ENCODE peak calls at places on chromosomes 2 and 18, in four cellular contexts. P, X, W and E are unnamed samples.

GRCh38 chr2:14543284-14543683 is 89.2 kb upstream of the LRATD1 start:
- DNase-seq in P (peak; percentile 54), X (no peak), W (no peak), E (no peak)

GRCh38 chr2:23656597-23656973 is 270.3 kb downstream of the ATAD2B start:
- DNase-seq in P (no peak), X (no peak), W (no peak), E (no peak)

GRCh38 chr2:177740718-177741117 is 331.9 kb downstream of the PDE11A start:
- DNase-seq in P (no peak), X (no peak), W (no peak), E (no peak)

GRCh38 chr2:63667132-63667531 is 78.4 kb downstream of the MDH1 start:
- DNase-seq in P (no peak), X (no peak), W (no peak), E (no peak)

GRCh38 chr2:120587997-120588336 is 147.7 kb upstream of the GLI2 start:
- DNase-seq in P (no peak), X (no peak), W (no peak), E (no peak)

GRCh38 chr2:240143801-240144648 is 3.6 kb upstream of the OTOS start:
- DNase-seq in P (peak; percentile 22), X (peak; percentile 47), W (no peak), E (peak; percentile 65)

GRCh38 chr18:30709598-30709997 is 332.9 kb downstream of the DSC3 start:
- DNase-seq in P (no peak), X (no peak), W (no peak), E (no peak)

GRCh38 chr2:9843229-9844035 is at the start of gene TAF1B:
- DNase-seq in P (peak; percentile 88), X (peak; percentile 89), W (peak; percentile 55), E (peak; percentile 51)

GRCh38 chr2:207993141-207993763 is 32.1 kb downstream of the PLEKHM3 start:
- DNase-seq in P (peak; percentile 77), X (no peak), W (no peak), E (no peak)

GRCh38 chr2:75632091-75632704 is 14.4 kb upstream of the MRPL19 start:
- DNase-seq in P (no peak), X (no peak), W (no peak), E (no peak)

GRCh38 chr2:10347559-10347941 is 44.8 kb downstream of the HPCAL1 start:
- DNase-seq in P (no peak), X (no peak), W (no peak), E (no peak)

GRCh38 chr2:144349674-144350073 is 170.2 kb downstream of the ZEB2 start:
- DNase-seq in P (no peak), X (no peak), W (no peak), E (no peak)

GRCh38 chr2:189285962-189286648 is 106.5 kb upstream of the COL5A2 start:
- DNase-seq in P (peak; percentile 92), X (no peak), W (no peak), E (no peak)

GRCh38 chr2:170323743-170324142 is 145.8 kb downstream of the MYO3B start:
- DNase-seq in P (no peak), X (no peak), W (no peak), E (no peak)

GRCh38 chr2:10961490-10961875 is 49.7 kb downstream of the KCNF1 start:
- DNase-seq in P (no peak), X (no peak), W (no peak), E (no peak)

GRCh38 chr2:42036413-42036812 is 11.4 kb upstream of the PKDCC start:
- DNase-seq in P (no peak), X (no peak), W (no peak), E (no peak)

GRCh38 chr2:217847552-217848350 is 155.0 kb downstream of the TNS1 start:
- DNase-seq in P (no peak), X (no peak), W (no peak), E (no peak)

GRCh38 chr2:221285156-221285555 is 286.9 kb downstream of the EPHA4 start:
- DNase-seq in P (no peak), X (no peak), W (no peak), E (no peak)

GRCh38 chr2:102107741-102108070 is 34.8 kb upstream of the IL1R1 start:
- DNase-seq in P (peak; percentile 57), X (no peak), W (no peak), E (no peak)

GRCh38 chr2:232501794-232502499 is 14.3 kb upstream of the ECEL1 start:
- DNase-seq in P (no peak), X (no peak), W (no peak), E (no peak)

GRCh38 chr2:201220102-201220570 is 37.2 kb downstream of the CASP10 start:
- DNase-seq in P (no peak), X (no peak), W (no peak), E (no peak)

GRCh38 chr2:28564346-28564745 is 68.5 kb downstream of the PLB1 start:
- DNase-seq in P (no peak), X (no peak), W (no peak), E (no peak)

GRCh38 chr2:194739217-194739616 is 917.8 kb upstream of the SLC39A10 start:
- DNase-seq in P (no peak), X (no peak), W (no peak), E (no peak)

GRCh38 chr2:145000376-145000775 is 480.5 kb upstream of the ZEB2 start:
- DNase-seq in P (no peak), X (no peak), W (no peak), E (no peak)

GRCh38 chr2:85890522-85891176 is 1.9 kb upstream of the ST3GAL5 start:
- DNase-seq in P (no peak), X (no peak), W (no peak), E (no peak)
- H3K27ac ChIP-seq in P (no peak overlapping the region), X (no peak overlapping the region), W (no peak overlapping the region), E (peak overlapping the region; percentile 94)

GRCh38 chr18:2197945-2198344 is 373.4 kb downstream of the METTL4 start:
- DNase-seq in P (no peak), X (no peak), W (no peak), E (no peak)
- H3K27ac ChIP-seq in P (no peak overlapping the region), X (no peak overlapping the region), W (no peak overlapping the region), E (no peak overlapping the region)

GRCh38 chr2:175838979-175839378 is 163.1 kb downstream of the LNPK start:
- DNase-seq in P (no peak), X (no peak), W (no peak), E (no peak)

GRCh38 chr2:175844169-175844568 is 157.9 kb downstream of the LNPK start:
- DNase-seq in P (peak; percentile 78), X (no peak), W (no peak), E (no peak)

GRCh38 chr2:175837046-175837445 is 165.0 kb downstream of the LNPK start:
- DNase-seq in P (peak; percentile 95), X (no peak), W (no peak), E (no peak)

GRCh38 chr2:175836361-175836760 is 165.7 kb downstream of the LNPK start:
- DNase-seq in P (no peak), X (no peak), W (no peak), E (no peak)

DNA sequence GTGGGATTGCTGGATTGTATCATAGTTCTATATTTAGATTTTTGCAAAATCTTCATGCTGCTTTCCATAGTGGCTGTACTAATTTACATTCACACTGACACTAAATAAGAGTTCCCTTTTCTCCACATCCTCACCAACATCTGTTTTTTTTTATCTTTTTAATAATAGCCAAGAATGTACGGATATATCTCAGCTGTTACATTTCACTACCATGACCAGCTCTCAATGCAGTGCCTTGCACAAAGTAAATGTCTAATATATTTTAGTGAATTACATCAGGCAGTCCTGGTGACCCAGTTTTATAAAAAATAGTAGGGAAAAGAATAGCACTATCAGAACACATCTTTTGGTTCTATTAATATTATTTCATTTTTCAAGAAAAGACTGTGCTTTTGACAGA is 161.8 kb downstream of the LNPK start:
- DNase-seq in P (no peak), X (no peak), W (no peak), E (no peak)
- H3K27ac ChIP-seq in P (no peak overlapping the region), X (no peak overlapping the region), W (no peak overlapping the region), E (no peak overlapping the region)

DNA sequence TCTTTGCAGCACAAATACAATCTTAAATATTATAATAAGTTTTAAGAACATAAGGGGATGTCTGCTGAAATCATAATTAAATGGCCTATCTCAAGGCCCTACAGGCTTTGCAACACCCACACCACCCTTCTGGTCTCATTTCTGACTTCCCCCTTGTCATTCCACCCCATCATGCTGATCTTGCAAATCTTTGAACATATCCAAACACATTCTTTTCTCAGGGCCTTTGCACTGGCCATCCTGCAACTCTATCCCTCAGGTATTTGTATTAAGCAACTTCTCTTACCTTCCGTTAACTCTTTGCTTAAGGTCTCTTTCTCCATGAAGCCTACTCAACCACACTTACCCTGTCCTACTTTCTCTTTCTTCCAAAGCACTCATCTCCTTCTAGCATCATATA is 51.8 kb upstream of the CCDC150 start:
- DNase-seq in P (no peak), X (no peak), W (no peak), E (no peak)
- H3K27ac ChIP-seq in P (no peak overlapping the region), X (no peak overlapping the region), W (no peak overlapping the region), E (peak overlapping the region; percentile 79)